ENCODE peak calls at places on chromosomes 6 and 20, in seven cellular contexts. P is GM12878, L is breast epithelium, G is H1, T is transverse colon, B is heart left ventricle, D is testis. W is an unnamed sample.

GRCh38 chr6:170248861-170249600 is 41.8 kb downstream of the DLL1 start:
- DNase-seq in G (no peak), T (no peak), P (no peak), L (no peak), D (no peak), B (peak; percentile 11), W (no peak)

GRCh38 chr6:76264466-76264865 is 192.0 kb upstream of the IMPG1 start:
- DNase-seq in B (no peak), L (no peak), G (no peak), D (no peak), T (no peak), P (no peak), W (no peak)

GRCh38 chr6:9095671-9096260 is 660.4 kb upstream of the SLC35B3 start:
- DNase-seq in D (no peak), L (no peak), B (no peak), G (no peak), P (no peak), T (no peak), W (no peak)

GRCh38 chr6:159899994-159900745 is 9.4 kb downstream of the MAS1 start:
- DNase-seq in B (no peak), L (no peak), P (no peak), D (no peak), T (no peak), G (no peak), W (no peak)

GRCh38 chr6:68650142-68650541 is 15.1 kb downstream of the ADGRB3 start:
- DNase-seq in T (no peak), L (no peak), P (no peak), D (no peak), B (no peak), G (no peak), W (no peak)

GRCh38 chr20:19765266-19765665 is 7.2 kb downstream of the RIN2 start:
- DNase-seq in B (no peak), G (no peak), T (no peak), L (no peak), D (no peak), P (no peak), W (no peak)

GRCh38 chr20:39660965-39661364 is 698.8 kb downstream of the DHX35 start:
- DNase-seq in B (no peak), T (no peak), D (no peak), P (no peak), G (no peak), L (no peak), W (no peak)

GRCh38 chr6:11143394-11144371 is 32.2 kb upstream of the ERVFRD-1 start:
- DNase-seq in D (peak; percentile 51), T (peak; percentile 54), B (peak; percentile 77), L (no peak), G (no peak), P (no peak), W (peak; percentile 61)

GRCh38 chr20:31712564-31713311 is 9.9 kb downstream of the BCL2L1 start:
- DNase-seq in D (peak; percentile 93), G (peak; percentile 86), P (no peak), B (peak; percentile 94), T (peak; percentile 82), L (peak; percentile 98), W (peak; percentile 92)

GRCh38 chr20:1266167-1266973 is at the start of gene SNPH:
- DNase-seq in T (peak; percentile 81), D (peak; percentile 89), L (peak; percentile 38), G (peak; percentile 47), P (no peak), B (peak; percentile 85), W (peak; percentile 77)

GRCh38 chr6:88358846-88359245 is 192.7 kb upstream of the CNR1 start:
- DNase-seq in L (no peak), T (no peak), G (no peak), B (no peak), P (no peak), D (no peak), W (no peak)

GRCh38 chr6:87731818-87732661 is 30.0 kb upstream of the AKIRIN2 start:
- DNase-seq in B (peak; percentile 90), P (peak; percentile 71), T (peak; percentile 94), D (peak; percentile 88), L (peak; percentile 97), G (no peak), W (peak; percentile 96)

GRCh38 chr6:68880050-68880449 is 245.0 kb downstream of the ADGRB3 start:
- DNase-seq in T (no peak), L (no peak), G (no peak), P (no peak), D (no peak), B (peak; percentile 25), W (no peak)

GRCh38 chr6:139597781-139598368 is 223.4 kb upstream of the CITED2 start:
- DNase-seq in T (peak; percentile 86), P (no peak), D (peak; percentile 73), L (peak; percentile 79), B (peak; percentile 64), G (no peak), W (peak; percentile 80)

GRCh38 chr6:30613251-30614043 is 3.6 kb downstream of the PPP1R10 start:
- DNase-seq in G (no peak), T (no peak), D (no peak), L (no peak), P (no peak), B (no peak), W (no peak)

GRCh38 chr20:3788685-3789155 is 2.2 kb upstream of the CENPB start:
- DNase-seq in L (no peak), D (no peak), G (no peak), T (peak; percentile 74), P (no peak), B (peak; percentile 20), W (no peak)

GRCh38 chr20:57514273-57514751 is 10.6 kb downstream of the CTCFL start:
- DNase-seq in T (peak; percentile 79), B (peak; percentile 54), L (peak; percentile 62), P (no peak), G (no peak), D (peak; percentile 78), W (peak; percentile 76)

GRCh38 chr6:20741490-20741889 is 207.2 kb downstream of the CDKAL1 start:
- DNase-seq in L (no peak), T (no peak), G (no peak), P (no peak), B (no peak), D (no peak), W (no peak)

GRCh38 chr20:49843139-49843538 is 30.5 kb downstream of the SLC9A8 start:
- DNase-seq in G (no peak), D (no peak), L (no peak), B (no peak), P (no peak), T (no peak), W (no peak)

GRCh38 chr6:89817481-89817880 is 2.1 kb downstream of the MDN1 start:
- DNase-seq in D (no peak), L (no peak), B (no peak), G (peak; percentile 49), T (no peak), P (no peak), W (no peak)

GRCh38 chr6:89818977-89819335 is 638 bp downstream of the MDN1 start:
- DNase-seq in B (no peak), G (no peak), P (no peak), T (peak; percentile 23), D (peak; percentile 43), L (no peak), W (no peak)

DNA sequence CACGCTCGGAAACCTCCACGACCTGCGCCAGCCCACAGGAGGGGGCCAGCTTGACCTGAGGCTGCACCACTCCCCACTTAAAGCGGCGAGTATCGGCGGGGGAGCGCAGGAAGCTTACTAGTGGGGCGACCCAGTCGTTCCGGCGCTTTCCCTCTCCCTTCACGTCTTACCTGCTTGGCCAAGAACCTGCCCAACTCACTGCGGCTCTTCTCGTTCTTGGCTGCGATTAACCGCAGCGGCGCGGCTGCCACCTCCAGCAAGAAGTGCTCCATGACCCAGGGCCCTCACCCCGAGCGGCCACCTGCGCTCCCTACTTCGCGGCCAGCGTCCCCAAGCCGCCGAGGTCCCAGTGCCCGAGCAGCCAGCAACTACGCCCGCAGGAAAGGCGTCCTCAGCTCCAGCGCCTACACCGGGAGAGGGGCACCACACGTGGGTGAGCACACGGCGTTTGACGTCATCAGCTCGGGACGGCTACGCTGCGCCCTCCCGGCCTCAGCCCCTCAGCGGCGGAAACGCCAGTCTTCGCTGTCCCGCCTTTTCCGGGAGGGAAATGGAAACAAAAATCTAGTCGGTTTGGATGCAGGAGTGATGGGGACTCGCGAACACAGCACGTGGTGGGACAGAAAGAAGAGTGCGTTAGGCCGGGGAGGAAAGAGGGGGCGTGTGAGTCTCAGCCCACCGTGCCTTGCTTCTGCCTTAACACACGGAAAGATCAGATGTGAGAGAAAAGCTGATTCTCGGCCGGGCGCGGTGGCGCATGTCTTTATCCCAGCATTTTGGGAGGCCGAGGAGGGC is at the start of gene MDN1:
- DNase-seq in G (peak; percentile 88), T (peak; percentile 93), L (peak; percentile 84), P (peak; percentile 73), B (peak; percentile 94), D (peak; percentile 96), W (peak; percentile 89)
- TF ChIP-seq POLR2A in G (peak; percentile 89), T (peak; percentile 71), L (peak; percentile 51), P (peak; percentile 97), B (peak; percentile 59), D (peak; percentile 15), W (no peak)

DNA sequence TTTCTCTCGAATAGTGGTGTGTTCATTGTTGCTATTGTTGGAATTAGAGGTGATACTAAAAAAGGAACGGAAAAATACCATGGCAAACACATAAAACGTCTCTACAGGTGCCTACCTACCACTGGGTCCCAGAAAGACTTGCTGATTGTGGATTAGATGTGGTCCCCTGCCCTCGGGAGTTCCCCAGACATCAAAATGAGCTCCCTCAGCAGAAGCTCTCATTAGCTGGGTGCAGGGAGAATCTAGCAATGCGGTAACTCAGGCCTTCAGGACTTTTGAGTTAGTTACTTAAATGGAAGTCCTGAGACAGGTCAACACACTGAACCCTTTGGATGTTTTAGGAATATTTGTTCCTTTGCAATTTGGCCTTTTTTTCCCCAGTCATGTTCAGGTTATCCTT is 6.1 kb downstream of the IRF4 start:
- DNase-seq in G (no peak), B (no peak), D (no peak), P (no peak), L (no peak), T (no peak), W (no peak)
- TF ChIP-seq POLR2A in G (no peak), B (no peak), D (no peak), P (peak; percentile 68), L (no peak), T (no peak), W (no peak)

GRCh38 chr6:37615564-37616340 is 81.9 kb downstream of the MDGA1 start:
- DNase-seq in B (no peak), G (no peak), L (no peak), P (no peak), D (no peak), T (no peak), W (no peak)
- TF ChIP-seq POLR2A in B (no peak), G (no peak), L (no peak), P (no peak), D (no peak), T (no peak), W (no peak)

GRCh38 chr20:11689262-11689661 is 228.4 kb upstream of the BTBD3 start:
- DNase-seq in T (no peak), G (no peak), B (no peak), L (no peak), P (no peak), D (no peak), W (no peak)

GRCh38 chr20:11686900-11687543 is 230.7 kb upstream of the BTBD3 start:
- DNase-seq in L (no peak), D (peak; percentile 35), P (no peak), B (peak; percentile 40), G (no peak), T (peak; percentile 30), W (peak; percentile 64)

GRCh38 chr20:11691766-11692165 is 225.9 kb upstream of the BTBD3 start:
- DNase-seq in D (no peak), L (no peak), P (no peak), G (no peak), T (no peak), B (no peak), W (no peak)

GRCh38 chr20:11686195-11686594 is 231.5 kb upstream of the BTBD3 start:
- DNase-seq in D (no peak), B (no peak), P (no peak), T (no peak), L (no peak), G (no peak), W (no peak)

GRCh38 chr20:11687546-11688292 is 230.0 kb upstream of the BTBD3 start:
- DNase-seq in B (no peak), G (no peak), P (no peak), D (no peak), T (no peak), L (no peak), W (no peak)
- TF ChIP-seq POLR2A in B (no peak), G (no peak), P (no peak), D (no peak), T (no peak), L (no peak), W (no peak)